ENCODE peak calls at places on chromosome 16, in six cellular contexts. F is SK-N-SH, M is neural progenitor cell, U is IMR-90, O is NT2/D1, X is HepG2. Z is an unnamed sample.

GRCh38 chr16:75074920-75075687 is 41.5 kb downstream of the LDHD start:
- DNase-seq in F (no peak), M (no peak), U (no peak), O (no peak), X (no peak), Z (no peak)

GRCh38 chr16:66188786-66189725 is 177.4 kb upstream of the CDH5 start:
- DNase-seq in F (no peak), M (peak; percentile 31), U (peak; percentile 74), O (no peak), X (no peak), Z (peak; percentile 66)

GRCh38 chr16:56841233-56841632 is 23.8 kb upstream of the SLC12A3 start:
- DNase-seq in F (peak; percentile 51), M (no peak), U (peak; percentile 69), O (no peak), X (no peak), Z (peak; percentile 76)

GRCh38 chr16:4663756-4664465 is 29.5 kb upstream of the NUDT16L1 start:
- DNase-seq in F (no peak), M (no peak), U (no peak), O (no peak), X (peak; percentile 94), Z (no peak)

GRCh38 chr16:69131167-69131748 is 1.1 kb downstream of the CHTF8 start:
- DNase-seq in F (peak; percentile 76), M (peak; percentile 67), U (peak; percentile 24), O (peak; percentile 40), X (no peak), Z (peak; percentile 55)

GRCh38 chr16:88455610-88456355 is 2.7 kb downstream of the ZFPM1 start:
- DNase-seq in F (peak; percentile 63), M (peak; percentile 60), U (peak; percentile 43), O (no peak), X (peak; percentile 57), Z (peak; percentile 43)

GRCh38 chr16:82900611-82901010 is 273.8 kb downstream of the CDH13 start:
- DNase-seq in F (no peak), M (no peak), U (no peak), O (no peak), X (no peak), Z (no peak)

GRCh38 chr16:11875721-11876120 is 24.4 kb upstream of the RSL1D1 start:
- DNase-seq in F (no peak), M (no peak), U (no peak), O (no peak), X (no peak), Z (no peak)

GRCh38 chr16:27781195-27781524 is 231.2 kb downstream of the KATNIP start:
- DNase-seq in F (peak; percentile 58), M (no peak), U (no peak), O (no peak), X (no peak), Z (no peak)

GRCh38 chr16:77993111-77993571 is 29.2 kb upstream of the CLEC3A start:
- DNase-seq in F (no peak), M (peak; percentile 21), U (peak; percentile 65), O (no peak), X (no peak), Z (no peak)

GRCh38 chr16:56990407-56991286 is 1.3 kb downstream of the NLRC5 start:
- DNase-seq in F (no peak), M (no peak), U (no peak), O (no peak), X (no peak), Z (no peak)

GRCh38 chr16:11007714-11008240 is 63.4 kb downstream of the CLEC16A start:
- DNase-seq in F (no peak), M (peak; percentile 65), U (no peak), O (peak; percentile 71), X (no peak), Z (no peak)

GRCh38 chr16:68417711-68418301 is 30.5 kb downstream of the SMPD3 start:
- DNase-seq in F (no peak), M (no peak), U (no peak), O (no peak), X (no peak), Z (no peak)

GRCh38 chr16:67673712-67674580 is 7.3 kb downstream of the C16orf86 start:
- DNase-seq in F (peak; percentile 66), M (no peak), U (no peak), O (no peak), X (no peak), Z (no peak)

GRCh38 chr16:48366165-48367093 is 18.8 kb downstream of the SIAH1 start:
- DNase-seq in F (peak; percentile 46), M (peak; percentile 62), U (peak; percentile 90), O (no peak), X (peak; percentile 79), Z (peak; percentile 93)

GRCh38 chr16:1929105-1929504 is 10.9 kb upstream of the HS3ST6 start:
- DNase-seq in F (peak; percentile 87), M (no peak), U (no peak), O (no peak), X (no peak), Z (peak; percentile 28)

GRCh38 chr16:20799599-20799998 is 6.7 kb downstream of the ERI2 start:
- DNase-seq in F (no peak), M (peak; percentile 32), U (peak; percentile 44), O (no peak), X (peak; percentile 18), Z (peak; percentile 81)

GRCh38 chr16:67235816-67236547 is 9.1 kb downstream of the TMEM208 start:
- DNase-seq in F (no peak), M (no peak), U (no peak), O (no peak), X (no peak), Z (no peak)

GRCh38 chr16:20898938-20899502 is 1.1 kb downstream of the DCUN1D3 start:
- DNase-seq in F (no peak), M (no peak), U (peak; percentile 86), O (no peak), X (peak; percentile 56), Z (peak; percentile 81)

DNA sequence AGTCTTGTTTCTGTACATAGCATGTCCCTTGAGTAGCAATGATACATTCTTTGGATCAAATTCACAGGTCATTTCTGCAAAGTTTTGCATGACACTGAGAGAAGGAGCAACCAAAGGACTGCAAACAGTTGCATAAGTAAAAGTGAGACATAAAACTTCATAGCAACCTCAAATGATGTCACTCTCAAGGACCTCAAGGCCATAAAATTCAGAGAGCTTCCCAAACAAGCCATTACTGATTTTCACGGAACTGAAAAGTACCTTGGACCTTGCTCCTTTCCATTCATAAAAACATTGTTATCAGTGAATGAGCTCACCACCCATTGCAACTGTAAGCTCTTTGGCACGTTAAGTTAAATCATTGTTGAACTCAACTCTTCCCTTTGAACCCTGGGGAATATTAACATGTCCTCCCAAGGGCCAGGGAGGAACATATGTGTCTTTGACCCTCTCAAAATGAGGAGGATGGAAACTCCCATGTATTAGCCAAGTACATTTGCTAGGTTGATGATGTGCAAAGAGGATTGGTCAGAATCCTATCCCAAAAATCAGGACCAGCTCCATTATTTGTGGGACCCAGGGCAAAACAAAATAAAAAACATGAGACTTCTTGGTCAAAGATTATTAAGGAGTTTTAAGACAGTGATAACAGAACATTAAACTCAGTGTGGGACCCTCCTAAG is 275.0 kb upstream of the DYNLRB2 start:
- DNase-seq in F (no peak), M (no peak), U (peak; percentile 16), O (no peak), X (peak; percentile 99), Z (no peak)
- H3K4me1 ChIP-seq in F (no peaks in the 10 kb centered on the region), M (peaks cover 22% of the 10 kb centered on the region), U (no peaks in the 10 kb centered on the region), O (no peaks in the 10 kb centered on the region), X (peaks cover 57% of the 10 kb centered on the region), Z (peaks cover 11% of the 10 kb centered on the region)

GRCh38 chr16:53219795-53220194 is 165.0 kb downstream of the CHD9 start:
- DNase-seq in F (no peak), M (no peak), U (peak; percentile 69), O (no peak), X (no peak), Z (peak; percentile 37)

GRCh38 chr16:53220585-53220984 is 165.8 kb downstream of the CHD9 start:
- DNase-seq in F (peak; percentile 7), M (peak; percentile 25), U (peak; percentile 58), O (no peak), X (peak; percentile 20), Z (peak; percentile 47)

GRCh38 chr16:53213542-53213941 is 158.8 kb downstream of the CHD9 start:
- DNase-seq in F (no peak), M (no peak), U (no peak), O (no peak), X (no peak), Z (no peak)

GRCh38 chr16:53212899-53213235 is 158.1 kb downstream of the CHD9 start:
- DNase-seq in F (no peak), M (no peak), U (no peak), O (no peak), X (no peak), Z (no peak)

GRCh38 chr16:53216798-53217197 is 162.0 kb downstream of the CHD9 start:
- DNase-seq in F (no peak), M (no peak), U (no peak), O (no peak), X (no peak), Z (no peak)
- H3K36me3 ChIP-seq in F (peaks cover 19% of the 10 kb centered on the region), M (peaks cover 14% of the 10 kb centered on the region), U (peaks cover 6% of the 10 kb centered on the region), O (peaks cover 12% of the 10 kb centered on the region), X (peaks cover 4% of the 10 kb centered on the region), Z (no peaks in the 10 kb centered on the region)

GRCh38 chr16:86576591-86577313 is 1.6 kb upstream of the FOXL1 start:
- DNase-seq in F (no peak), M (no peak), U (no peak), O (no peak), X (no peak), Z (no peak)

GRCh38 chr16:86579268-86580062 is 1.1 kb downstream of the FOXL1 start:
- DNase-seq in F (no peak), M (peak; percentile 53), U (no peak), O (no peak), X (no peak), Z (no peak)

GRCh38 chr16:86578499-86579267 is at the start of gene FOXL1:
- DNase-seq in F (no peak), M (peak; percentile 58), U (peak; percentile 80), O (no peak), X (no peak), Z (no peak)

GRCh38 chr16:86577314-86577971 is 906 bp upstream of the FOXL1 start:
- DNase-seq in F (no peak), M (no peak), U (peak; percentile 96), O (no peak), X (no peak), Z (no peak)

GRCh38 chr16:86578056-86578455 is 293 bp upstream of the FOXL1 start:
- DNase-seq in F (no peak), M (no peak), U (peak; percentile 99), O (no peak), X (no peak), Z (no peak)
- H3K9ac ChIP-seq in F (peak overlapping the region; percentile 83), M (no peak overlapping the region), U (peak overlapping the region; percentile 26), O (no peak overlapping the region), X (no peak overlapping the region), Z (peak overlapping the region; percentile 87)

DNA sequence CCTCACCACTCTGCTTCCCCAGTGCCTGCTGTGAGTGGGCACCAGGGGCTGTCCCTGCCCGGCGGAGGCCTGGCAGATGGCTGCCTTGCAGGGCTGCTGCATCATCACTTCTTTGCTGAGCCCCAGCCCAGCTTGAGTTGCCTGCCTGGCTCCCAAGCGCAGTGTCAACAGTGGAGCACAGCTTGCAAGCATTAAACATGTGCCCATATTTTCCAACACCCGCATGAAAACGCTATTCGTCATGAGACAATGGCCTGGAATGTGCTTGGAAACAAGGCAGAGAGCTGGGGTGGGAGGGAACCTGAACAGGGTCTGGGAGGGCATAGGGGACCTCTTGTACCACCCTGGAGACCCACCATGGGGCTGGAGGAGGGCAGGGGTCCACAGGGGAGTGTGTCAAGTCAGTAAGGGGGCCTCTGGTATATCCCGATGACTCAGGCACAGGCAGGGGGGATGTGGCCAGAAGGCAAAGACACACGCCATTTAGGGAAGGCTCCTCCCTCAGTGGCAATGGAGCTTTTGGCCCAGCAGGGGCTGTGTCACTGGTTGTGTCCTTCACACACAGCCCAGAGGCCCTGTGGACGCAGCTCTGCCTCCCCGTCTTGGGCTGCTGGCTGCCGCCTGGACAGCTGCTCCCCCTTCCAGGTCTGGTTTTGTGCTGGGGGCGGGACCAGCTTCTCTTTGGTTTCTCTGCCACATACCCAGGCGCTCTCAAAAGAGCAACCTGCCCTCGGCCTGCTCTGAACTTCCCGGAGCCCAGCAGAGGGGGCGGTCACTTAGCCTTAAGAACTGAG is 17.4 kb upstream of the MTSS2 start:
- DNase-seq in F (peak; percentile 88), M (peak; percentile 55), U (peak; percentile 94), O (peak; percentile 61), X (peak; percentile 79), Z (peak; percentile 93)
- H3K4me1 ChIP-seq in F (peaks cover 54% of the 10 kb centered on the region), M (peaks cover 3% of the 10 kb centered on the region), U (peaks cover 65% of the 10 kb centered on the region), O (peaks cover 51% of the 10 kb centered on the region), X (peaks cover 52% of the 10 kb centered on the region), Z (peaks cover 37% of the 10 kb centered on the region)

Z was measured in adipocyte.